ENCODE peak calls at places on chromosomes 1 and 21, in eight cellular contexts. K is neural progenitor cell, V is PC-3, Q is GM23338, J is HCT116, B is SK-N-SH, H is hepatocyte, T is MM.1S. W is an unnamed sample.

GRCh38 chr1:6302568-6302967 is 41.7 kb upstream of the GPR153 start:
- DNase-seq in T (no peak), H (no peak), J (no peak), V (peak; percentile 86), B (no peak), K (no peak), Q (no peak), W (no peak)

GRCh38 chr1:219549215-219549614 is 63.7 kb downstream of the ZC3H11B start:
- DNase-seq in Q (no peak), B (no peak), K (no peak), V (peak; percentile 47), T (no peak), J (no peak), H (no peak), W (no peak)

GRCh38 chr1:95370671-95370992 is 136.6 kb downstream of the RWDD3 start:
- DNase-seq in J (no peak), T (no peak), Q (no peak), V (no peak), K (no peak), B (no peak), H (peak; percentile 12), W (no peak)

GRCh38 chr1:215566556-215567490 is at the start of gene KCTD3:
- DNase-seq in Q (peak; percentile 80), V (peak; percentile 89), B (peak; percentile 87), K (peak; percentile 88), J (no peak), T (peak; percentile 76), H (peak; percentile 82), W (no peak)

GRCh38 chr1:235588916-235589515 is 60.6 kb downstream of the GNG4 start:
- DNase-seq in T (no peak), H (peak; percentile 40), V (peak; percentile 54), Q (peak; percentile 35), B (no peak), K (peak; percentile 13), J (no peak), W (peak; percentile 65)

GRCh38 chr1:43914576-43915525 is 18.8 kb upstream of the ARTN start:
- DNase-seq in K (no peak), Q (no peak), J (no peak), B (no peak), H (no peak), T (no peak), V (peak; percentile 39), W (no peak)

GRCh38 chr1:34474566-34474965 is 280.3 kb upstream of the GJB5 start:
- DNase-seq in T (no peak), H (no peak), K (no peak), B (no peak), Q (no peak), J (no peak), V (no peak), W (no peak)

GRCh38 chr1:98498651-98499050 is 162.9 kb upstream of the SNX7 start:
- DNase-seq in V (no peak), T (no peak), J (no peak), H (no peak), Q (no peak), K (no peak), B (no peak), W (no peak)

GRCh38 chr1:229225331-229225782 is 45.6 kb upstream of the RAB4A start:
- DNase-seq in K (no peak), V (peak; percentile 52), J (no peak), B (no peak), H (peak; percentile 70), Q (no peak), T (no peak), W (no peak)

GRCh38 chr1:3405974-3406867 is 48.2 kb upstream of the ARHGEF16 start:
- DNase-seq in K (no peak), Q (no peak), V (no peak), H (no peak), B (no peak), T (no peak), J (no peak), W (no peak)

GRCh38 chr1:165387956-165388355 is 31.4 kb upstream of the LMX1A start:
- DNase-seq in K (no peak), Q (no peak), V (no peak), T (no peak), B (no peak), J (no peak), H (no peak), W (no peak)

GRCh38 chr1:63592536-63593302 is 492 bp upstream of the PGM1 start:
- DNase-seq in B (peak; percentile 23), V (peak; percentile 74), K (no peak), H (no peak), Q (peak; percentile 90), T (peak; percentile 70), J (no peak), W (no peak)

GRCh38 chr1:236841341-236841740 is 46.2 kb downstream of the MTR start:
- DNase-seq in H (no peak), T (no peak), V (no peak), K (no peak), J (no peak), B (no peak), Q (no peak), W (no peak)

GRCh38 chr1:74681449-74681848 is 7.9 kb upstream of the ERICH3 start:
- DNase-seq in V (no peak), K (no peak), B (no peak), T (no peak), H (no peak), Q (no peak), J (no peak), W (no peak)

GRCh38 chr1:231844986-231845502 is 218.5 kb downstream of the DISC1 start:
- DNase-seq in V (peak; percentile 80), B (no peak), J (no peak), H (no peak), T (no peak), K (no peak), Q (no peak), W (peak; percentile 4)

GRCh38 chr1:239084459-239085080 is 301.8 kb upstream of the CHRM3 start:
- DNase-seq in V (no peak), J (no peak), H (no peak), B (no peak), K (no peak), T (no peak), Q (peak; percentile 23), W (no peak)

GRCh38 chr1:172089768-172090510 is 248.6 kb downstream of the DNM3 start:
- DNase-seq in Q (peak; percentile 85), T (peak; percentile 40), J (peak; percentile 33), H (peak; percentile 74), V (peak; percentile 94), B (peak; percentile 42), K (peak; percentile 67), W (peak; percentile 30)

DNA sequence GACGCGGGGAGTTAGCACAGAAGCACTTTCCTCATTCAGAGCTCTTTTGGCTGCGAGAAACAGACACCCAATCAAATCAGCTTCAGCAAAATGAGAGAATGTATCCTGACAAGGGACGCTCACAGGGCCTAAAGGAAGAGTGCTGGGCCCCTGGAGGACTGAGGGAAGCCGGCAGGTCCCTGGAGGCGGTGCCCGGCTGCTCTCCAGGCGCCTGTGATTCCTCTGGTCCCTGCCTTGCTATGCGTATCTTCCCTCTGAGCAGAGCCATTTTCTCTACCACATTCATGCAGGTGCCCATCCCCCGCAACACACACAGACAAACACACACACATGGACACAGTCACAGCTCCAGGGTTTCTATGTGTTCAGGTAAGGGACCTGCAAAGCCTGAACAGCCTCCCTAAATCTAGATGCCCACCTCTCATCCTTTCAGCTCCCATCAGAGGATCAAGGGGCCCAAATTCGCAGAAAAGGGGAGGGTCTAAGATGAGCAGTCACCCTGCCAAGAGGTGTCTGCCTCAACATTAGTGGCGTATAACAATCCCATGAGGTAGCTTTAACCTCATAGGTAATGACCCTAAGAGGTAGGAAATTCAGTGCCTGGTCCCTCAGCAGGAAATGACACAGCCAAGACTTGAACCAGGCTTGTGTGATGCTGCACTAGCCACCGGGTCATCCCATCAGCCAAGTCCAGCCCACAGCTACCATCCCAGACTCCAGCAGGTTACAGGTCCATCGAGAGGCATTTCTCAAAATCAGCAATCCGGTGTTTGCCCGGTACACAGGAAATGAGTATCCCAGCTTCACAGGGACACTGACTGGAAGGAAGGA is 29.0 kb downstream of the PTAFR start:
- DNase-seq in H (no peak), Q (peak; percentile 64), V (peak; percentile 15), K (peak; percentile 34), J (no peak), B (no peak), T (peak; percentile 37), W (peak; percentile 48)
- TF ChIP-seq EZH2phosphoT487 in H (no peak), Q (no peak), V (no peak), K (no peak), J (no peak), B (no peak), T (no peak), W (no peak)

GRCh38 chr21:26845066-26845749 is at the start of gene ADAMTS1:
- DNase-seq in B (peak; percentile 96), Q (peak; percentile 87), T (peak; percentile 45), H (peak; percentile 95), J (no peak), K (peak; percentile 95), V (peak; percentile 76), W (no peak)
- TF ChIP-seq CTCF in B (no peak), Q (peak; percentile 35), T (no peak), H (peak; percentile 30), J (no peak), K (peak; percentile 52), V (no peak), W (no peak)

GRCh38 chr21:43362306-43362927 is 64.5 kb downstream of the SIK1 start:
- DNase-seq in V (no peak), Q (peak; percentile 59), J (no peak), T (peak; percentile 92), K (peak; percentile 48), H (peak; percentile 69), B (peak; percentile 91), W (peak; percentile 92)
- TF ChIP-seq EZH2phosphoT487 in V (no peak), Q (no peak), J (no peak), T (no peak), K (no peak), H (no peak), B (no peak), W (no peak)

GRCh38 chr1:199913313-199913712 is 114.2 kb upstream of the NR5A2 start:
- DNase-seq in J (no peak), B (no peak), Q (no peak), K (no peak), T (no peak), H (no peak), V (no peak), W (no peak)
- TF ChIP-seq CTCF in J (no peak), B (no peak), Q (no peak), K (no peak), T (no peak), H (no peak), V (no peak), W (no peak)

DNA sequence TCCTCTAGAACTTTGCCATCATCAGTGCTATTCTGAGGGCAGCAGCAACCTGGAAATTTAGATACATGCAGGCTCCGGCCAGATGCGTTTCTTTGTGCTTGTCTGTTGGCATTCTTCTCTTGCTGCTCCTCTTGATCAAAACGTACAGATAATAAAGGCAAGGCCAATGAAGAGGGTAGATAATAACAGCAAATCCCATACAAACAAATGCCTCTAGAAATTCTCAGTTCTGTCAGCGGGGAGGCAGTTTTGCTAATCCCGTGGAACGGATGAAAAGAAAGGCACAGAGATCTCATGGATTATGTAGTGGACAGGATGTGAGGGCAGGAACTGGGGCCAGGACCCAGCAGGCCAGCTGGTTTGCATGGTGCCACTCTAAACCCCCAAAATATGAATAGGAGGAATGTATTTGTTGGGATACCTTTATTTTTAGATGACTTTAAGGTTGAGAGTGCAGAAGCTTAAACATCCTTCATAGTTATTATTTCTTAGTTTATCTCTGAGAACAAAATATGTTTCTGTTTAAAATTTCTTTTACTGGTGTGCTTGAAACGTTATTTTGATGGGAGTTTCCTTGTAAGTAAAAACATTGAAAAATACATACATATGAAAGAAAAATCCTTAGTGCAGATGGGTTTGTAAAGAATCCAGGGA is 1.5 kb downstream of the ITSN1 start:
- DNase-seq in V (peak; percentile 22), T (no peak), Q (peak; percentile 27), K (peak; percentile 68), B (peak; percentile 38), H (peak; percentile 26), J (no peak), W (no peak)
- TF ChIP-seq EZH2phosphoT487 in V (no peak), T (no peak), Q (no peak), K (no peak), B (no peak), H (no peak), J (no peak), W (peak; percentile 94)

W was measured in OCI-LY7.